ENCODE peak calls at places on chromosomes 2 and 18, in four cellular contexts. M, X, A and U are unnamed samples.

GRCh38 chr2:172046866-172047265 is 38.4 kb upstream of the DLX1 start:
- DNase-seq in X (no peak), A (no peak), M (no peak), U (no peak)

GRCh38 chr18:7766817-7767216 is 199.7 kb downstream of the PTPRM start:
- DNase-seq in M (no peak), A (no peak), X (no peak), U (peak)

GRCh38 chr2:240168041-240168440 is 27.6 kb upstream of the OTOS start:
- DNase-seq in M (no peak), X (no peak), A (no peak), U (no peak)

GRCh38 chr18:77262655-77263470 is 13.2 kb downstream of the GALR1 start:
- DNase-seq in A (no peak), X (no peak), M (no peak), U (no peak)

GRCh38 chr2:75053484-75054112 is 95.2 kb downstream of the POLE4 start:
- DNase-seq in A (peak), X (peak), M (peak), U (peak)

GRCh38 chr18:3594760-3595241 is 144.8 kb downstream of the TGIF1 start:
- DNase-seq in X (no peak), A (peak), M (peak), U (peak)

GRCh38 chr2:102230410-102230909 is 43.6 kb downstream of the IL1RL2 start:
- DNase-seq in M (no peak), A (no peak), X (no peak), U (no peak)

GRCh38 chr2:178297091-178297411 is 102.7 kb downstream of the OSBPL6 start:
- DNase-seq in M (no peak), A (no peak), X (no peak), U (no peak)

GRCh38 chr2:224847961-224848850 is 132.0 kb upstream of the CCDC195 start:
- DNase-seq in X (no peak), A (peak), M (peak), U (peak)

GRCh38 chr2:145752091-145752806 is 1232.3 kb upstream of the ZEB2 start:
- DNase-seq in X (peak), M (peak), A (peak), U (peak)

GRCh38 chr2:127085260-127085666 is 21.7 kb downstream of the BIN1 start:
- DNase-seq in A (peak), X (no peak), M (peak), U (peak)

GRCh38 chr2:96906719-96907404 is 37.0 kb upstream of the SEMA4C start:
- DNase-seq in M (no peak), A (no peak), X (peak), U (no peak)

GRCh38 chr2:152304845-152305244 is 30.1 kb upstream of the FMNL2 start:
- DNase-seq in M (peak), A (peak), X (no peak), U (peak)

GRCh38 chr18:72895548-72895947 is 27.8 kb upstream of the NETO1 start:
- DNase-seq in A (no peak), M (no peak), X (no peak), U (peak)

GRCh38 chr2:127909019-127909418 is 23.3 kb upstream of the AMMECR1L start:
- DNase-seq in X (no peak), M (no peak), A (no peak), U (no peak)

GRCh38 chr2:227462972-227463931 is 8.7 kb upstream of the AGFG1 start:
- DNase-seq in X (no peak), M (no peak), A (no peak), U (no peak)

GRCh38 chr2:227466887-227467285 is 5.1 kb upstream of the AGFG1 start:
- DNase-seq in A (no peak), M (no peak), X (no peak), U (peak)

GRCh38 chr2:227462463-227462951 is 9.4 kb upstream of the AGFG1 start:
- DNase-seq in A (no peak), X (no peak), M (no peak), U (peak)

GRCh38 chr2:227464356-227464755 is 7.6 kb upstream of the AGFG1 start:
- DNase-seq in M (no peak), X (no peak), A (no peak), U (no peak)

DNA sequence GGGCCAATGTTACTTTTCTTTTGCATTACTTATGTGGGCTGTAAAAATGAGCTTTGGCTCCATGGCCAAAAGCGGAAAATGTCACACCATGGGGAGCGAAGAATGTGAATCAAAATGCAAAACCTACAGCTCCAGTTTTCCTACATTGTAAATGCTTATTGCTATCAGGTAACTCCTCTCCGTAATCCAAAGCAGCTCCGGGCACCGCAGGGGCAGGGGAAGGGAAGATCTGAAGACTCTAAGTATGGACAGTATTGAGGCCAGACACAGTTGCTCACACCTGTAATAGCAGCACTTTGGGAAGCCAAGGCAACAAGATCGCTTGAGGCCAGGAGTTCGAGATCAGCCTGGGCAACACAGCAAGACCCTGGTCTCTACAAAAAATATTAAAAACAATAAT is 7.1 kb upstream of the AGFG1 start:
- DNase-seq in M (no peak), A (no peak), X (no peak), U (no peak)
- H3K4me3 ChIP-seq in M (no peak), A (no peak), X (no peak), U (no peak)

DNA sequence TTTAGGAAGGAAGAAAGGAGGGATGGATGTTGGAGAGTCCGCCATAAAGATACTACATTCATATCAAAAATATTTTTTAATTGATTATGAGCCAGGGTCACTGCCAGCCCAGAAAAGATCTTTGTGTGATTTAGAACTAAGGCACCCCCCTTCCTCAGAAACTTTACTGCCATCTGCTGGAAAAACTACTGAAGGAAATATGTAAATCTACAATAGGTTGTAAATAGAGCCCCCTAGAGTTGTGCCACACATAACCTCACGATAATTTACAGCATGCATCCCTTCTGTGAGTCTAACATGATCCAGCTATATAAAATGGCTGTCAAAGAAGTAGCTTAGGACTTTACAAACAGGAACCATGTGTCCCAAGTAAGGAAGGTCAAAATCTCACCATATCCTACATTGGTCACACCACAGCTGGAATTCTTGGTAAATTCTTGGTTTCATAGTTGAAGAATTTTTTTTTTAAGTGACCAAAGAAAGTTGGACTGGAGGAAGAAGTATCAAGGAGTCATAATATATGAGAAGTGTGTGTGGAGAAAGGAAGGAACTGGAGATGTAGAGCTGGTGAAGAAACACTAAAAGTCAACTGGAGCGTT is 152.5 kb downstream of the CYP26B1 start:
- DNase-seq in M (peak), X (no peak), A (peak), U (peak)
- TF ChIP-seq CTCF in M (peak), X (peak), A (peak), U (peak)

GRCh38 chr2:88452151-88452851 is at the start of gene FOXI3:
- DNase-seq in A (no peak), X (peak), M (no peak), U (peak)
- H3K4me3 ChIP-seq in A (no peak), X (peak), M (no peak), U (no peak)

GRCh38 chr2:16832910-16833309 is 167.3 kb upstream of the CYRIA start:
- DNase-seq in M (no peak), A (no peak), X (no peak), U (peak)
- TF ChIP-seq CTCF in M (no peak), A (no peak), X (no peak), U (no peak)

GRCh38 chr18:60249388-60249787 is 123.2 kb downstream of the MC4R start:
- DNase-seq in A (no peak), M (no peak), X (no peak), U (no peak)

GRCh38 chr18:60245096-60245495 is 127.5 kb downstream of the MC4R start:
- DNase-seq in A (no peak), M (no peak), X (no peak), U (no peak)

GRCh38 chr18:60248563-60249330 is 123.8 kb downstream of the MC4R start:
- DNase-seq in A (no peak), X (no peak), M (no peak), U (no peak)

GRCh38 chr18:60247103-60247502 is 125.5 kb downstream of the MC4R start:
- DNase-seq in X (peak), M (no peak), A (no peak), U (no peak)

GRCh38 chr18:60246606-60247005 is 126.0 kb downstream of the MC4R start:
- DNase-seq in M (no peak), X (peak), A (no peak), U (no peak)
- H3K4me3 ChIP-seq in M (no peak), X (no peak), A (no peak), U (no peak)

DNA sequence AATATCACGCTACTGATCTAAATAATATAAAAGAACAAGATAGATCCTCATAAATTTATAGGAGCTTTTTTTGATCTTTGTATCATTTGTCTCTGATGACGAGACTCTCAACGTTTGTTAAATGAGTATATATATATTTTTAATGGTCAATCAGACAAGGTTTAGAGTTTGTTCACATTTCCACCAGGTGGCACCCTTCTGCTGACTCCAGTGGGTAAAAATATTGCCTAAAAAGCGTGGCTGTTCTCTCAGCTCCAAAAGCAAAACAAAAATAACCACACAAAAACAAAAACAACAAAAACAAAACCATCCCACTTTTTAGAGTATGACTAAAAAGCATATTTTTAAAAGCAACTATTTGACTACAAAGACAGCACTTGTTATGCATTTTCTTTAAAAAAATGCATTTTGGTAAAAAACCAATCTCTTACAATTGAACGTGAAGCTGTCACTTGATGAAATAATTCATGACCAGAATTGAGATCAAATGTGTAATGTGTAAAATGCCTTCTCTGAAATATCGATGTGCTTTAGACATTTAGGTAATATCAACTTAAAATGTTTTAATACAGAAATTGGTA is 723.2 kb downstream of the DPP10 start:
- DNase-seq in M (peak), X (peak), A (peak), U (peak)
- TF ChIP-seq CTCF in M (peak), X (peak), A (peak), U (peak)

GRCh38 chr2:41698787-41699422 is 348.9 kb upstream of the PKDCC start:
- DNase-seq in X (no peak), M (peak), A (peak), U (peak)
- H3K4me3 ChIP-seq in X (no peak), M (no peak), A (no peak), U (no peak)

GRCh38 chr2:168160897-168161296 is 86.5 kb downstream of the STK39 start:
- DNase-seq in M (no peak), X (no peak), A (no peak), U (peak)
- TF ChIP-seq CTCF in M (peak), X (no peak), A (peak), U (peak)